ENCODE peak calls at places on chromosomes 5 and 9, in five cellular contexts. One of them, this sample, is unnamed.

GRCh38 chr5:78300464-78301045 is 6.1 kb upstream of the AP3B1 start:
- DNase-seq in heart left ventricle: no peak
- DNase-seq in HCT116: peak; percentile 23
- DNase-seq in PC-3: peak; percentile 42
- DNase-seq in K562: peak; percentile 45
- DNase-seq in this sample: no peak

GRCh38 chr5:142866563-142867275 is 96.5 kb downstream of the ARHGAP26 start:
- DNase-seq in heart left ventricle: peak; percentile 45
- DNase-seq in HCT116: peak; percentile 67
- DNase-seq in PC-3: peak; percentile 76
- DNase-seq in K562: peak; percentile 65
- DNase-seq in this sample: no peak

GRCh38 chr5:176365663-176366574 is 632 bp downstream of the ARL10 start:
- DNase-seq in heart left ventricle: peak; percentile 66
- DNase-seq in HCT116: no peak
- DNase-seq in PC-3: no peak
- DNase-seq in K562: no peak
- DNase-seq in this sample: no peak

GRCh38 chr5:55649963-55650362 is 62.2 kb downstream of the SLC38A9 start:
- DNase-seq in heart left ventricle: no peak
- DNase-seq in HCT116: no peak
- DNase-seq in PC-3: no peak
- DNase-seq in K562: no peak
- DNase-seq in this sample: no peak

GRCh38 chr9:132169672-132170392 is 8.0 kb downstream of the NTNG2 start:
- DNase-seq in heart left ventricle: peak; percentile 59
- DNase-seq in HCT116: peak; percentile 29
- DNase-seq in PC-3: peak; percentile 41
- DNase-seq in K562: peak; percentile 73
- DNase-seq in this sample: no peak

GRCh38 chr5:151470440-151470839 is 23.0 kb downstream of the SLC36A1 start:
- DNase-seq in heart left ventricle: no peak
- DNase-seq in HCT116: no peak
- DNase-seq in PC-3: no peak
- DNase-seq in K562: no peak
- DNase-seq in this sample: no peak

GRCh38 chr9:27442464-27442863 is 81.6 kb upstream of the IFNK start:
- DNase-seq in heart left ventricle: no peak
- DNase-seq in HCT116: no peak
- DNase-seq in PC-3: no peak
- DNase-seq in K562: no peak
- DNase-seq in this sample: no peak

GRCh38 chr5:58357121-58357520 is 102.8 kb downstream of the PLK2 start:
- DNase-seq in heart left ventricle: no peak
- DNase-seq in HCT116: no peak
- DNase-seq in PC-3: no peak
- DNase-seq in K562: no peak
- DNase-seq in this sample: no peak

GRCh38 chr5:159341914-159342313 is 11.6 kb upstream of the IL12B start:
- DNase-seq in heart left ventricle: peak; percentile 63
- DNase-seq in HCT116: peak; percentile 64
- DNase-seq in PC-3: peak; percentile 92
- DNase-seq in K562: peak; percentile 68
- DNase-seq in this sample: no peak

GRCh38 chr9:122941560-122942234 is 877 bp downstream of the RABGAP1 start:
- DNase-seq in heart left ventricle: no peak
- DNase-seq in HCT116: no peak
- DNase-seq in PC-3: peak; percentile 12
- DNase-seq in K562: peak; percentile 50
- DNase-seq in this sample: no peak

GRCh38 chr5:109028608-109029299 is 281.1 kb downstream of the FER start:
- DNase-seq in heart left ventricle: no peak
- DNase-seq in HCT116: no peak
- DNase-seq in PC-3: peak; percentile 50
- DNase-seq in K562: no peak
- DNase-seq in this sample: no peak

GRCh38 chr9:17148324-17148723 is 13.5 kb downstream of the CNTLN start:
- DNase-seq in heart left ventricle: no peak
- DNase-seq in HCT116: no peak
- DNase-seq in PC-3: no peak
- DNase-seq in K562: no peak
- DNase-seq in this sample: no peak

GRCh38 chr5:153496835-153497234 is 6.4 kb downstream of the GRIA1 start:
- DNase-seq in heart left ventricle: no peak
- DNase-seq in HCT116: peak; percentile 13
- DNase-seq in PC-3: peak; percentile 57
- DNase-seq in K562: peak; percentile 20
- DNase-seq in this sample: no peak

GRCh38 chr5:172009536-172010270 is 3.3 kb upstream of the FBXW11 start:
- DNase-seq in heart left ventricle: no peak
- DNase-seq in HCT116: no peak
- DNase-seq in PC-3: no peak
- DNase-seq in K562: no peak
- DNase-seq in this sample: no peak

GRCh38 chr5:170865622-170866021 is 3.8 kb downstream of the RANBP17 start:
- DNase-seq in heart left ventricle: no peak
- DNase-seq in HCT116: no peak
- DNase-seq in PC-3: no peak
- DNase-seq in K562: no peak
- DNase-seq in this sample: no peak

GRCh38 chr9:122168356-122168755 is 8.6 kb downstream of the MORN5 start:
- DNase-seq in heart left ventricle: no peak
- DNase-seq in HCT116: no peak
- DNase-seq in PC-3: no peak
- DNase-seq in K562: no peak
- DNase-seq in this sample: no peak

GRCh38 chr9:92147854-92148184 is 32.6 kb upstream of the SPTLC1 start:
- DNase-seq in heart left ventricle: no peak
- DNase-seq in HCT116: no peak
- DNase-seq in PC-3: no peak
- DNase-seq in K562: no peak
- DNase-seq in this sample: no peak

GRCh38 chr5:80246995-80247729 is 8.7 kb downstream of the SERINC5 start:
- DNase-seq in heart left ventricle: peak; percentile 48
- DNase-seq in HCT116: peak; percentile 83
- DNase-seq in PC-3: peak; percentile 76
- DNase-seq in K562: peak; percentile 88
- DNase-seq in this sample: no peak

GRCh38 chr5:41508696-41509398 is 1.6 kb downstream of the PLCXD3 start:
- DNase-seq in heart left ventricle: no peak
- DNase-seq in HCT116: no peak
- DNase-seq in PC-3: peak; percentile 72
- DNase-seq in K562: no peak
- DNase-seq in this sample: no peak

GRCh38 chr5:11046160-11046559 is 285.1 kb upstream of the DAP start:
- DNase-seq in heart left ventricle: no peak
- DNase-seq in HCT116: no peak
- DNase-seq in PC-3: peak; percentile 30
- DNase-seq in K562: peak; percentile 13
- DNase-seq in this sample: no peak

GRCh38 chr9:104866186-104866585 is 61.8 kb downstream of the ABCA1 start:
- DNase-seq in heart left ventricle: no peak
- DNase-seq in HCT116: no peak
- DNase-seq in PC-3: peak; percentile 11
- DNase-seq in K562: no peak
- DNase-seq in this sample: no peak

GRCh38 chr5:54754878-54755277 is 230.5 kb downstream of the ESM1 start:
- DNase-seq in heart left ventricle: no peak
- DNase-seq in HCT116: no peak
- DNase-seq in PC-3: no peak
- DNase-seq in K562: no peak
- DNase-seq in this sample: no peak

GRCh38 chr5:142677212-142677611 is 8.7 kb downstream of the FGF1 start:
- DNase-seq in heart left ventricle: no peak
- DNase-seq in HCT116: no peak
- DNase-seq in PC-3: peak; percentile 63
- DNase-seq in K562: no peak
- DNase-seq in this sample: no peak

GRCh38 chr5:7869474-7870136 is 657 bp downstream of the MTRR start:
- DNase-seq in heart left ventricle: peak; percentile 24
- DNase-seq in HCT116: no peak
- DNase-seq in PC-3: peak; percentile 32
- DNase-seq in K562: peak; percentile 38
- DNase-seq in this sample: no peak

GRCh38 chr5:73336366-73336765 is 112.2 kb downstream of the FOXD1 start:
- DNase-seq in heart left ventricle: no peak
- DNase-seq in HCT116: no peak
- DNase-seq in PC-3: no peak
- DNase-seq in K562: no peak
- DNase-seq in this sample: no peak

GRCh38 chr5:116942622-116943021 is 368.0 kb upstream of the SEMA6A start:
- DNase-seq in heart left ventricle: no peak
- DNase-seq in HCT116: no peak
- DNase-seq in PC-3: no peak
- DNase-seq in K562: no peak
- DNase-seq in this sample: no peak

GRCh38 chr5:38551020-38552017 is 5.1 kb downstream of the LIFR start:
- DNase-seq in heart left ventricle: no peak
- DNase-seq in HCT116: peak; percentile 23
- DNase-seq in PC-3: peak; percentile 80
- DNase-seq in K562: peak; percentile 37
- DNase-seq in this sample: no peak

GRCh38 chr5:132475939-132476852 is 14.4 kb downstream of the IRF1 start:
- DNase-seq in heart left ventricle: no peak
- DNase-seq in HCT116: no peak
- DNase-seq in PC-3: no peak
- DNase-seq in K562: no peak
- DNase-seq in this sample: no peak

GRCh38 chr5:156326718-156327259 is at the start of gene SGCD:
- DNase-seq in heart left ventricle: peak; percentile 71
- DNase-seq in HCT116: no peak
- DNase-seq in PC-3: no peak
- DNase-seq in K562: no peak
- DNase-seq in this sample: no peak

GRCh38 chr5:14155730-14156129 is 12.6 kb downstream of the TRIO start:
- DNase-seq in heart left ventricle: no peak
- DNase-seq in HCT116: no peak
- DNase-seq in PC-3: no peak
- DNase-seq in K562: no peak
- DNase-seq in this sample: no peak

GRCh38 chr9:33082135-33082534 is 5.7 kb upstream of the SMU1 start:
- DNase-seq in heart left ventricle: no peak
- DNase-seq in HCT116: no peak
- DNase-seq in PC-3: no peak
- DNase-seq in K562: no peak
- DNase-seq in this sample: no peak

GRCh38 chr9:126131066-126132010 is 195.3 kb upstream of the MVB12B start:
- DNase-seq in heart left ventricle: no peak
- DNase-seq in HCT116: no peak
- DNase-seq in PC-3: no peak
- DNase-seq in K562: no peak
- DNase-seq in this sample: no peak

GRCh38 chr5:73901455-73901854 is 275.5 kb downstream of the ARHGEF28 start:
- DNase-seq in heart left ventricle: no peak
- DNase-seq in HCT116: no peak
- DNase-seq in PC-3: no peak
- DNase-seq in K562: no peak
- DNase-seq in this sample: no peak

DNA sequence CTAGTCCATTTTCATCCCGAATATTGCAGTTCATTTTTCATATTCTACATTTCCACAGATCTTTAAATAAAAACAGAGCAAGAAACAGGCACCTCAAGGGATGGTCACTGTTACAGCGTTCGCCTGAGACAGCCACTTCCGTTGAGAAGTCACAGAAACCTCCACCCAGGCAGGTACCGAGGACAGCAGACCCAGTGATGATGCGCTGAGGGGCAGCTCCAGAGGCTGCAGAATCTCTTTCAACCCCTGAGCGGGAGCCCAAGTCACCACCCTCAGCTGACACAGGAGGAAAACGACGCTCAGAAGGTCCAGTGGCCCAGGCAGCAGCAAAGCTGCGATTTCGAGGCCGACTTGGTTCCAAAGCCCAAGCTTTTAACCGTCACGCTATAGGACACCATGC is 32.8 kb downstream of the ABO start:
- DNase-seq in heart left ventricle: no peak
- DNase-seq in HCT116: no peak
- DNase-seq in PC-3: no peak
- DNase-seq in K562: no peak
- DNase-seq in this sample: no peak
- H3K4me3 ChIP-seq in heart left ventricle: no peak overlapping the region
- H3K4me3 ChIP-seq in HCT116: no peak overlapping the region
- H3K4me3 ChIP-seq in PC-3: no peak overlapping the region
- H3K4me3 ChIP-seq in K562: no peak overlapping the region
- H3K4me3 ChIP-seq in this sample: no peak overlapping the region

GRCh38 chr5:144267961-144268513 is 97.4 kb downstream of the KCTD16 start:
- DNase-seq in heart left ventricle: no peak
- DNase-seq in HCT116: no peak
- DNase-seq in PC-3: no peak
- DNase-seq in K562: no peak
- DNase-seq in this sample: no peak

GRCh38 chr5:144265643-144266042 is 95.0 kb downstream of the KCTD16 start:
- DNase-seq in heart left ventricle: no peak
- DNase-seq in HCT116: no peak
- DNase-seq in PC-3: no peak
- DNase-seq in K562: no peak
- DNase-seq in this sample: no peak
- H3K27ac ChIP-seq in heart left ventricle: no peak overlapping the region
- H3K27ac ChIP-seq in HCT116: no peak overlapping the region
- H3K27ac ChIP-seq in PC-3: no peak overlapping the region
- H3K27ac ChIP-seq in K562: no peak overlapping the region
- H3K27ac ChIP-seq in this sample: no peak overlapping the region

GRCh38 chr5:136134653-136135052 is 2.0 kb downstream of the SMAD5 start:
- DNase-seq in heart left ventricle: no peak
- DNase-seq in HCT116: no peak
- DNase-seq in PC-3: no peak
- DNase-seq in K562: no peak
- DNase-seq in this sample: no peak
- H3K4me3 ChIP-seq in heart left ventricle: no peak overlapping the region
- H3K4me3 ChIP-seq in HCT116: no peak overlapping the region
- H3K4me3 ChIP-seq in PC-3: peak overlapping the region; percentile 81
- H3K4me3 ChIP-seq in K562: no peak overlapping the region
- H3K4me3 ChIP-seq in this sample: no peak overlapping the region

DNA sequence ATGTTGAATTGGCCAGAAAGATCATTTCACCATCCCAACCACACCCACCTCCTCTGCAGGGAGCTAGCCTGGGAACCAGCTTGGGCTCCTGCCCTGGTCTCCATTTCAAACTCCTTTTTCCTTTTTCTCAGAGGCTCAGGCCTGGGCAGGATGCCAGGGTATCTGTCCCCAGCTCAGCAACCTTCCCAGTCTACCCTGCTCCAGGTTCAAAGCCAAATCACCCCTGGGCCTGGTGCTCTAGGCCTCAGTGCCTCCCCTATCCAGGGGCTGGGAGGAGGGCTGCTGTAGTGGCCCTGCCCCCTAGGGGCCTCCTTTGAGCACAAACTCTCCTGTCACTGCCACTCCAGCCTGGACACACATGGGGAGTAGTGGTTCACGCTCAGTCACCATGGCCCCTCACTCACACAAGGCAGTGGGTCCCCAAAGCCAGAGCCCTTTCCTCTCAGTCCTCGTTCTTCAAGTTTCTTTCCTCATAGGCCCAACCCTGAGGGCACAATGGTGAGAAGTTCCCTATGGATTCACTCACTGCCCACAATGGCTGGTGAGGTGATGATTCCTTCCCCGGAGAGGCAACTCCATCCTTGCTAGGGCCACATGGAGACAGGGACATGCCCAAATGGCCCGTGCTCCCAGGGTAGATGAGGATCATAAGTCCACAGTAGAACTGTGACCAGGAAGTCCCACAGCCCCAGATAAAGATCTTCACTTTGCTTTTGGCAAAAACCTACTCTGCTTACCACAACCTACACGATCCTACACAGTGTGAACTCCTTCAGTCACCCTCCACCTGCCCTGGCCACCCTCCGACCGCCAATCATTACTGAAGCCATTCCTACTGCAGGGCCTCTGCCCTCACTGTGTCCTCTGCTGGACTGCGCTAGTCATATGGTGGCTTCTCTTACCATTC is 1.6 kb upstream of the ST6GALNAC4 start:
- DNase-seq in heart left ventricle: no peak
- DNase-seq in HCT116: no peak
- DNase-seq in PC-3: peak; percentile 15
- DNase-seq in K562: peak; percentile 78
- DNase-seq in this sample: no peak
- H3K27ac ChIP-seq in heart left ventricle: no peak overlapping the region
- H3K27ac ChIP-seq in HCT116: peak overlapping the region; percentile 96
- H3K27ac ChIP-seq in PC-3: peak overlapping the region; percentile 95
- H3K27ac ChIP-seq in K562: peak overlapping the region; percentile 57
- H3K27ac ChIP-seq in this sample: no peak overlapping the region

This sample was measured in iPS DF 6.9.